ENCODE peak calls at places on chromosome 9, in five cellular contexts. D, H, Q, Y and M are unnamed samples.

GRCh38 chr9:69452110-69452780 is 127.2 kb downstream of the ENTREP1 start:
- DNase-seq in D (no peak), H (no peak), Q (no peak), Y (no peak), M (no peak)

GRCh38 chr9:33233659-33234335 is 6.2 kb upstream of the SPINK4 start:
- DNase-seq in D (peak), H (no peak), Q (peak), Y (no peak), M (no peak)

GRCh38 chr9:76926324-76926731 is 20.4 kb upstream of the PRUNE2 start:
- DNase-seq in D (no peak), H (no peak), Q (no peak), Y (no peak), M (no peak)

GRCh38 chr9:20925256-20926046 is 106.0 kb downstream of the HACD4 start:
- DNase-seq in D (no peak), H (no peak), Q (no peak), Y (no peak), M (no peak)

GRCh38 chr9:80867731-80868130 is 821.6 kb downstream of the TLE1 start:
- DNase-seq in D (no peak), H (no peak), Q (peak), Y (no peak), M (no peak)

GRCh38 chr9:120841930-120842684 is 615 bp downstream of the PSMD5 start:
- DNase-seq in D (no peak), H (no peak), Q (no peak), Y (no peak), M (no peak)

GRCh38 chr9:3894764-3895163 is 369.0 kb upstream of the RFX3 start:
- DNase-seq in D (no peak), H (no peak), Q (no peak), Y (no peak), M (no peak)

GRCh38 chr9:123866497-123866896 is 63.4 kb downstream of the DENND1A start:
- DNase-seq in D (no peak), H (no peak), Q (no peak), Y (no peak), M (peak)

GRCh38 chr9:2992427-2992826 is 148.5 kb upstream of the PUM3 start:
- DNase-seq in D (no peak), H (no peak), Q (no peak), Y (no peak), M (no peak)

GRCh38 chr9:35797311-35798109 is 6.1 kb downstream of the NPR2 start:
- DNase-seq in D (no peak), H (no peak), Q (no peak), Y (no peak), M (no peak)